ENCODE peak calls at places on chromosomes 13 and 19, in nine cellular contexts. S, R, A, W, L, H, O, G and Z are unnamed samples.

GRCh38 chr19:46076951-46077814 is 36.4 kb upstream of the IGFL4 start:
- DNase-seq in S (peak), R (no peak), A (peak), W (peak), L (peak), H (no peak), O (peak), G (peak), Z (peak)

GRCh38 chr13:28474491-28475134 is 20.3 kb downstream of the FLT1 start:
- DNase-seq in S (no peak), R (no peak), A (no peak), W (no peak), L (no peak), H (no peak), O (no peak), G (no peak), Z (no peak)

GRCh38 chr19:35032356-35032865 is 2.1 kb downstream of the SCN1B start:
- DNase-seq in S (no peak), R (no peak), A (no peak), W (no peak), L (no peak), H (no peak), O (no peak), G (no peak), Z (no peak)

GRCh38 chr13:62168891-62169290 is 753.2 kb upstream of the PCDH20 start:
- DNase-seq in S (no peak), R (no peak), A (no peak), W (no peak), L (no peak), H (no peak), O (no peak), G (no peak), Z (no peak)

GRCh38 chr19:18274303-18274775 is at the start of gene IQCN:
- DNase-seq in S (no peak), R (no peak), A (no peak), W (no peak), L (no peak), H (peak), O (no peak), G (no peak), Z (no peak)

GRCh38 chr19:33603377-33603776 is 18.4 kb upstream of the CHST8 start:
- DNase-seq in S (no peak), R (no peak), A (peak), W (no peak), L (no peak), H (no peak), O (no peak), G (no peak), Z (no peak)

GRCh38 chr13:21637296-21637695 is 33.3 kb upstream of the MICU2 start:
- DNase-seq in S (no peak), R (no peak), A (peak), W (peak), L (no peak), H (no peak), O (peak), G (peak), Z (no peak)

GRCh38 chr13:89239361-89240127 is 1568.4 kb downstream of the SLITRK5 start:
- DNase-seq in S (no peak), R (no peak), A (no peak), W (no peak), L (no peak), H (no peak), O (no peak), G (no peak), Z (no peak)

GRCh38 chr13:94860981-94861407 is 148.6 kb upstream of the SOX21 start:
- DNase-seq in S (no peak), R (no peak), A (peak), W (no peak), L (no peak), H (peak), O (no peak), G (no peak), Z (no peak)

GRCh38 chr13:20993661-20994440 is 67.5 kb downstream of the LATS2 start:
- DNase-seq in S (no peak), R (no peak), A (no peak), W (no peak), L (no peak), H (no peak), O (no peak), G (no peak), Z (no peak)

GRCh38 chr13:98492335-98493034 is 84.4 kb downstream of the STK24 start:
- DNase-seq in S (no peak), R (no peak), A (no peak), W (no peak), L (no peak), H (no peak), O (no peak), G (no peak), Z (no peak)

GRCh38 chr19:5113101-5113557 is 144.2 kb downstream of the KDM4B start:
- DNase-seq in S (no peak), R (no peak), A (no peak), W (no peak), L (no peak), H (no peak), O (no peak), G (no peak), Z (no peak)

GRCh38 chr19:16062789-16063188 is 13.5 kb upstream of the TPM4 start:
- DNase-seq in S (no peak), R (no peak), A (peak), W (no peak), L (no peak), H (peak), O (peak), G (no peak), Z (peak)

GRCh38 chr13:80297094-80297493 is 43.8 kb downstream of the SPRY2 start:
- DNase-seq in S (no peak), R (no peak), A (no peak), W (no peak), L (no peak), H (no peak), O (no peak), G (no peak), Z (no peak)

GRCh38 chr13:73421310-73421912 is 362.6 kb downstream of the KLF5 start:
- DNase-seq in S (no peak), R (no peak), A (peak), W (peak), L (no peak), H (no peak), O (no peak), G (no peak), Z (no peak)

GRCh38 chr19:18317998-18318800 is 4.7 kb downstream of the LSM4 start:
- DNase-seq in S (no peak), R (no peak), A (no peak), W (no peak), L (no peak), H (no peak), O (no peak), G (no peak), Z (no peak)

GRCh38 chr19:56310462-56310861 is 4.2 kb downstream of the ZSCAN5A start:
- DNase-seq in S (no peak), R (no peak), A (no peak), W (no peak), L (no peak), H (no peak), O (no peak), G (no peak), Z (peak)

GRCh38 chr19:11848594-11849263 is at the start of gene ZNF439:
- DNase-seq in S (peak), R (peak), A (peak), W (no peak), L (peak), H (peak), O (no peak), G (no peak), Z (peak)

GRCh38 chr13:104650426-104650825 is 1584.2 kb upstream of the SLC10A2 start:
- DNase-seq in S (no peak), R (no peak), A (no peak), W (no peak), L (no peak), H (no peak), O (no peak), G (no peak), Z (no peak)

GRCh38 chr13:68304287-68304893 is 1074.3 kb upstream of the PCDH9 start:
- DNase-seq in S (no peak), R (no peak), A (no peak), W (peak), L (no peak), H (no peak), O (peak), G (no peak), Z (peak)

GRCh38 chr13:75308222-75308621 is 173.7 kb downstream of the TBC1D4 start:
- DNase-seq in S (no peak), R (no peak), A (no peak), W (no peak), L (no peak), H (no peak), O (no peak), G (no peak), Z (no peak)

GRCh38 chr19:20038358-20039202 is 725 bp downstream of the ZNF682 start:
- DNase-seq in S (no peak), R (no peak), A (no peak), W (no peak), L (no peak), H (peak), O (no peak), G (no peak), Z (no peak)

GRCh38 chr13:40812102-40812501 is 22.7 kb downstream of the SLC25A15 start:
- DNase-seq in S (no peak), R (no peak), A (no peak), W (no peak), L (no peak), H (no peak), O (no peak), G (no peak), Z (no peak)

GRCh38 chr19:1210227-1210538 is 4.6 kb downstream of the STK11 start:
- DNase-seq in S (peak), R (no peak), A (no peak), W (no peak), L (no peak), H (no peak), O (no peak), G (no peak), Z (peak)

GRCh38 chr13:79541426-79542049 is 60.6 kb downstream of the NDFIP2 start:
- DNase-seq in S (no peak), R (no peak), A (peak), W (peak), L (no peak), H (peak), O (peak), G (peak), Z (peak)

GRCh38 chr19:15246198-15246481 is 13.9 kb upstream of the EPHX3 start:
- DNase-seq in S (no peak), R (no peak), A (no peak), W (no peak), L (no peak), H (no peak), O (no peak), G (no peak), Z (no peak)

GRCh38 chr13:44068169-44068568 is 188.5 kb downstream of the LACC1 start:
- DNase-seq in S (no peak), R (no peak), A (no peak), W (no peak), L (no peak), H (no peak), O (no peak), G (peak), Z (no peak)

GRCh38 chr13:53499551-53499950 is 470.9 kb downstream of the OLFM4 start:
- DNase-seq in S (no peak), R (no peak), A (no peak), W (no peak), L (no peak), H (no peak), O (no peak), G (no peak), Z (no peak)

GRCh38 chr13:109938255-109938936 is 152.0 kb upstream of the IRS2 start:
- DNase-seq in S (no peak), R (no peak), A (no peak), W (no peak), L (no peak), H (no peak), O (peak), G (no peak), Z (no peak)

GRCh38 chr19:10295847-10296591 is 6.3 kb downstream of the ICAM5 start:
- DNase-seq in S (no peak), R (no peak), A (no peak), W (no peak), L (no peak), H (no peak), O (no peak), G (no peak), Z (no peak)

GRCh38 chr13:39452412-39452811 is 150.6 kb downstream of the LHFPL6 start:
- DNase-seq in S (no peak), R (no peak), A (no peak), W (no peak), L (no peak), H (no peak), O (no peak), G (no peak), Z (peak)

GRCh38 chr13:32838985-32839384 is 177.2 kb upstream of the KL start:
- DNase-seq in S (no peak), R (no peak), A (peak), W (no peak), L (peak), H (no peak), O (no peak), G (no peak), Z (no peak)

GRCh38 chr13:27405521-27406134 is 18.8 kb upstream of the GTF3A start:
- DNase-seq in S (no peak), R (no peak), A (no peak), W (no peak), L (no peak), H (no peak), O (no peak), G (no peak), Z (no peak)

GRCh38 chr19:17041994-17042393 is 15.4 kb upstream of the CPAMD8 start:
- DNase-seq in S (no peak), R (no peak), A (no peak), W (no peak), L (no peak), H (no peak), O (no peak), G (no peak), Z (no peak)

GRCh38 chr13:105611424-105611823 is 924.0 kb downstream of the EFNB2 start:
- DNase-seq in S (no peak), R (no peak), A (no peak), W (no peak), L (no peak), H (no peak), O (peak), G (peak), Z (no peak)

GRCh38 chr19:58510084-58510862 is 1.5 kb downstream of the SLC27A5 start:
- DNase-seq in S (no peak), R (no peak), A (no peak), W (no peak), L (no peak), H (no peak), O (no peak), G (no peak), Z (no peak)